ENCODE peak calls at places on chromosomes 7 and 10, in five cellular contexts. D, Y, T, Z and H are unnamed samples. For H3K27me3, the result is how much of the 10 kb centered on the place peaks cover.

GRCh38 chr7:98251251-98251843 is 685 bp downstream of the TECPR1 start:
- DNase-seq in D (peak), Y (peak), T (no peak), Z (no peak), H (peak)

GRCh38 chr10:99369126-99369525 is 40.0 kb downstream of the CNNM1 start:
- DNase-seq in D (no peak), Y (no peak), T (no peak), Z (no peak), H (no peak)

GRCh38 chr7:12623885-12624498 is 53.5 kb downstream of the SCIN start:
- DNase-seq in D (peak), Y (peak), T (no peak), Z (no peak), H (no peak)

GRCh38 chr7:92762853-92763252 is 73.5 kb downstream of the CDK6 start:
- DNase-seq in D (no peak), Y (no peak), T (no peak), Z (no peak), H (no peak)

GRCh38 chr10:56449770-56450169 is 88.7 kb upstream of the ZWINT start:
- DNase-seq in D (peak), Y (no peak), T (no peak), Z (no peak), H (no peak)

GRCh38 chr7:117873056-117873932 is at the start of gene CTTNBP2:
- DNase-seq in D (peak), Y (peak), T (no peak), Z (peak), H (peak)

GRCh38 chr10:7407368-7408002 is 3.3 kb downstream of the SFMBT2 start:
- DNase-seq in D (peak), Y (peak), T (no peak), Z (no peak), H (no peak)

GRCh38 chr7:102028206-102028826 is 210.9 kb downstream of the CUX1 start:
- DNase-seq in D (no peak), Y (no peak), T (no peak), Z (no peak), H (no peak)

GRCh38 chr7:27303021-27303420 is 60.4 kb downstream of the EVX1 start:
- DNase-seq in D (no peak), Y (no peak), T (no peak), Z (no peak), H (peak)

GRCh38 chr7:118755067-118755625 is 530.6 kb downstream of the ANKRD7 start:
- DNase-seq in D (no peak), Y (no peak), T (no peak), Z (no peak), H (peak)

GRCh38 chr10:23368816-23369640 is 24.4 kb upstream of the C10orf67 start:
- DNase-seq in D (no peak), Y (no peak), T (no peak), Z (no peak), H (no peak)

GRCh38 chr7:107996072-107996824 is 6.7 kb downstream of the LAMB1 start:
- DNase-seq in D (no peak), Y (peak), T (no peak), Z (no peak), H (no peak)

GRCh38 chr10:60989400-60989876 is 45.5 kb upstream of the RHOBTB1 start:
- DNase-seq in D (no peak), Y (no peak), T (no peak), Z (no peak), H (no peak)

GRCh38 chr7:102175423-102176170 is 111.1 kb upstream of the SH2B2 start:
- DNase-seq in D (no peak), Y (no peak), T (no peak), Z (no peak), H (peak)

GRCh38 chr7:1806354-1806753 is 136.3 kb downstream of the ELFN1 start:
- DNase-seq in D (no peak), Y (no peak), T (no peak), Z (no peak), H (no peak)

GRCh38 chr10:69733791-69734261 is 67.9 kb upstream of the COL13A1 start:
- DNase-seq in D (no peak), Y (no peak), T (no peak), Z (no peak), H (no peak)

GRCh38 chr10:59830601-59831259 is 75.6 kb downstream of the CCDC6 start:
- DNase-seq in D (peak), Y (peak), T (peak), Z (no peak), H (peak)

GRCh38 chr10:28077889-28078288 is 79.0 kb upstream of the ODAD2 start:
- DNase-seq in D (no peak), Y (no peak), T (no peak), Z (no peak), H (no peak)

GRCh38 chr7:2707481-2707880 is 19.5 kb downstream of the AMZ1 start:
- DNase-seq in D (no peak), Y (no peak), T (no peak), Z (no peak), H (no peak)

GRCh38 chr7:27962250-27962649 is 218.3 kb downstream of the JAZF1 start:
- DNase-seq in D (no peak), Y (no peak), T (no peak), Z (no peak), H (no peak)

GRCh38 chr10:108392286-108392685 is 1227.8 kb upstream of the SORCS1 start:
- DNase-seq in D (no peak), Y (no peak), T (no peak), Z (no peak), H (no peak)

GRCh38 chr10:13930123-13930522 is 343.4 kb downstream of the PRPF18 start:
- DNase-seq in D (no peak), Y (no peak), T (no peak), Z (no peak), H (no peak)

GRCh38 chr10:34102237-34102673 is 712.8 kb downstream of the PARD3 start:
- DNase-seq in D (no peak), Y (peak), T (no peak), Z (no peak), H (peak)

GRCh38 chr10:114697061-114697598 is 39.1 kb upstream of the ABLIM1 start:
- DNase-seq in D (no peak), Y (peak), T (no peak), Z (no peak), H (peak)

GRCh38 chr10:97903128-97904025 is 53.7 kb downstream of the GOLGA7B start:
- DNase-seq in D (no peak), Y (no peak), T (no peak), Z (no peak), H (no peak)

GRCh38 chr7:145212050-145212449 is 376.2 kb upstream of the TPK1 start:
- DNase-seq in D (no peak), Y (no peak), T (no peak), Z (no peak), H (no peak)

GRCh38 chr10:12631787-12632562 is 282.6 kb downstream of the CAMK1D start:
- DNase-seq in D (no peak), Y (no peak), T (no peak), Z (no peak), H (peak)

GRCh38 chr10:120392671-120393079 is 64.4 kb upstream of the PLPP4 start:
- DNase-seq in D (no peak), Y (no peak), T (no peak), Z (no peak), H (peak)

GRCh38 chr7:152520861-152521302 is 85.1 kb upstream of the KMT2C start:
- DNase-seq in D (no peak), Y (no peak), T (no peak), Z (no peak), H (no peak)

GRCh38 chr10:48572414-48572813 is 32.5 kb downstream of the ARHGAP22 start:
- DNase-seq in D (no peak), Y (no peak), T (no peak), Z (no peak), H (no peak)

GRCh38 chr7:46440186-46440585 is 519.1 kb upstream of the IGFBP3 start:
- DNase-seq in D (no peak), Y (no peak), T (no peak), Z (no peak), H (no peak)

GRCh38 chr10:22712959-22713852 is 1.2 kb downstream of the PIP4K2A start:
- DNase-seq in D (peak), Y (peak), T (no peak), Z (no peak), H (no peak)

GRCh38 chr7:139618482-139619366 is 95.2 kb downstream of the CLEC2L start:
- DNase-seq in D (peak), Y (peak), T (no peak), Z (no peak), H (peak)

GRCh38 chr10:121926669-121927360 is 1.0 kb downstream of the ATE1 start:
- DNase-seq in D (peak), Y (peak), T (no peak), Z (no peak), H (no peak)

GRCh38 chr7:154744226-154744860 is 258.6 kb downstream of the PAXIP1 start:
- DNase-seq in D (peak), Y (no peak), T (peak), Z (no peak), H (no peak)

GRCh38 chr7:1246170-1246870 is 13.6 kb downstream of the UNCX start:
- DNase-seq in D (no peak), Y (no peak), T (no peak), Z (no peak), H (no peak)

GRCh38 chr10:131862548-131862947 is 38.3 kb upstream of the PPP2R2D start:
- DNase-seq in D (no peak), Y (peak), T (no peak), Z (no peak), H (no peak)

DNA sequence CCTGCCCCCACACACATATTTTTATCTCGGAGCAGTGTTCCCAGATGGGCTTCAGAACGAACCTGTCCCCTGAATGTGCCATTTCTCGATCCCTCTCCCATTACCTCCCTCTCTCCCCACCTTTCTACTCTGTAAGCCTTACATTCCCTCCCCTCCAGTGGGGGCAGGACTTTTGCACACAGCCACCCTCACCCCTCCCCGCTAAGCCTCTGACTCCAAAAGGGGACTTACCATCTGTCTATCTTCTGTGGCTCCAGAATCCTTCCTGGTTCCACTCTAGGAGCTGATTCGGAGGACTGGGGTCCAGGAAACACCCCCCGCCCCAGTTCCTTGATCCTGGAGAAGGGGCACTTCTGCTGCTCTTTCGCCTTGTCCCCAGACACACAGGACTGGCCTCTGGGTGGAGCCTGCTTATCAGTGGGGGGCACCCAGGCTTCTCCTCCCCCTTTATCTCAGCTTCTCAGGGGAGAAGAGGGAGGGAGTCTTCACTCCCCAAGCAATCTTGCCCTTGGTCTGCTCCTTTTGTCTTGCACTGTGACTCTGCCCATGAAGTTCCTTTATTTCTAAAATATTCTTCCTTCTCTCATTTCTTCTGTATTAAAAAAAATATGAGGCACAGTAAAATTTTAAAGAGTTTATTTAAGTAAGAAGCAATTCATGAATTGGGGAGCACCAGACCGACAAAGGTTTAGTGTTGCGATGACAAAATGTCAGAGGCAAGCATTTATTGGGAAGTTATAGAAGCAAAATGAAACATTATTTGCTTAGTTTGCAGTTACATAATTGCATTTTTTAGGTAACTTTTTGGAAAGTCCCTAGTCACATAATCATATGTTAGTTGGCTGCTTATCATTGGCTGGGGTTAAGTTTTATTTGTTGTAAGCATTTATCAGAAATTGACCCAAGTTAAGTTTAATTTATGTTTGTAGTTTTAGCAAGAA is at the start of gene KEL:
- DNase-seq in D (no peak), Y (no peak), T (no peak), Z (no peak), H (no peak)
- TF ChIP-seq POLR2AphosphoS5 in D (no peak), Y (no peak), T (no peak), Z (no peak), H (no peak)

GRCh38 chr7:129779602-129780256 is 168.2 kb downstream of the NRF1 start:
- DNase-seq in D (peak), Y (no peak), T (no peak), Z (peak), H (peak)
- H3K27me3 ChIP-seq in D (half or more), Y (half or more), T (half or more), Z (under half), H (under half)

GRCh38 chr7:64876792-64877713 is 26.0 kb upstream of the ZNF273 start:
- DNase-seq in D (peak), Y (no peak), T (peak), Z (no peak), H (peak)
- H3K4me3 ChIP-seq in D (peak), Y (no peak), T (peak), Z (peak), H (peak)

GRCh38 chr7:94888542-94888941 is 18.9 kb upstream of the PPP1R9A start:
- DNase-seq in D (peak), Y (peak), T (no peak), Z (no peak), H (peak)
- TF ChIP-seq POLR2AphosphoS5 in D (no peak), Y (no peak), T (no peak), Z (no peak), H (no peak)

DNA sequence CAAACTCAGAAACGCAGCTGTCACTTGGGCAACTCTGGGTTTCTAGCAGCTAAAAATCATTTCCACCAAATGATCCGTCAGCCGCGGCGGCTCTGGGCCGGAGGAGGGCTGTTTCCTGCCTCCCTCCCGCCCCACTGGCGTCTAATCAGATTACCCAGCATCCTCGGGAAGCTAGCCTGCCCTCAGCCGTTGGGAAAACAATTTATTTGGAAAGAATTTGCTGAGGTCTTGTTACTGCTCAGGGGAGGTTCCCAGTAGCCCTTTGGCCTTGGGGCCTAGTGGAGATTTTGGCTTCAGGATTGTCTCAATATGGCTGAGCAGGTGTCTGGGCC is 65.0 kb upstream of the ADGRA1 start:
- DNase-seq in D (no peak), Y (no peak), T (no peak), Z (no peak), H (no peak)
- H3K27me3 ChIP-seq in D (under half), Y (under half), T (under half), Z (under half), H (under half)

GRCh38 chr7:109638321-109638720 is 1068.6 kb downstream of the DNAJB9 start:
- DNase-seq in D (no peak), Y (no peak), T (no peak), Z (no peak), H (no peak)

GRCh38 chr7:109637428-109637827 is 1067.8 kb downstream of the DNAJB9 start:
- DNase-seq in D (no peak), Y (no peak), T (no peak), Z (no peak), H (no peak)

GRCh38 chr7:109639561-109639960 is 1069.9 kb downstream of the DNAJB9 start:
- DNase-seq in D (peak), Y (no peak), T (no peak), Z (no peak), H (no peak)

GRCh38 chr7:109641445-109641844 is 1071.8 kb downstream of the DNAJB9 start:
- DNase-seq in D (no peak), Y (no peak), T (no peak), Z (no peak), H (no peak)
- H3K4me3 ChIP-seq in D (no peak), Y (no peak), T (no peak), Z (no peak), H (no peak)

GRCh38 chr7:22658031-22658430 is 69.0 kb upstream of the IL6 start:
- DNase-seq in D (no peak), Y (no peak), T (no peak), Z (no peak), H (no peak)
- TF ChIP-seq POLR2AphosphoS5 in D (no peak), Y (no peak), T (no peak), Z (no peak), H (no peak)

GRCh38 chr10:117818696-117819095 is 228.0 kb downstream of the RAB11FIP2 start:
- DNase-seq in D (no peak), Y (no peak), T (no peak), Z (no peak), H (no peak)

DNA sequence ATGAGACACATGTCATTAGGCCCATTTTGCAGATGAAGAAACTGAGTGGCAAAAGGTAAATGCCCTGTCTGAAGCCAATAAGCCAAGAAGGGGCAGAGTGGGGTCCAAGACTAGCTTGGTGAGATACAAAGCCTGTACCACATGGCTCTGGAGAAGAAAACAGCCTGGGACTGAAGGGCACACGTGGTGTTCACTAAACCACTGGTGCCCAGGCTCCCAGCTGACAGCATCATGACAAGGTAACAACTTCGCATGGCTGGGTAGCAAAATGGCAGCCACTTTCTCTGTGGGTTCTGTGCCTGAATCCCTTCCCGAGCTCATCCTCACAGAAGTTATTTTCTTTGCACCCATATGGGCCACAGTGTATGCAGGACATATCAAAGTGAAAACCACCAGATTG is 229.6 kb downstream of the RAB11FIP2 start:
- DNase-seq in D (no peak), Y (no peak), T (no peak), Z (no peak), H (no peak)
- H3K27me3 ChIP-seq in D (under half), Y (under half), T (under half), Z (under half), H (under half)

GRCh38 chr7:82428186-82428961 is 15.2 kb downstream of the CACNA2D1 start:
- DNase-seq in D (no peak), Y (peak), T (no peak), Z (no peak), H (no peak)
- H3K4me3 ChIP-seq in D (no peak), Y (no peak), T (no peak), Z (no peak), H (no peak)